ENCODE peak calls at places on chromosome 12, in five cellular contexts. Y, H, K, G and D are unnamed samples.

GRCh38 chr12:24380122-24380521 is 430.7 kb upstream of the SOX5 start:
- DNase-seq in Y (no peak), H (peak; percentile 74), K (no peak), G (no peak), D (no peak)

GRCh38 chr12:118404876-118405521 is 28.6 kb downstream of the SUDS3 start:
- DNase-seq in Y (peak; percentile 52), H (peak; percentile 71), K (no peak), G (peak; percentile 64), D (peak; percentile 10)

GRCh38 chr12:116161588-116161987 is 115.9 kb downstream of the MED13L start:
- DNase-seq in Y (no peak), H (peak; percentile 82), K (no peak), G (no peak), D (no peak)

GRCh38 chr12:45648070-45648469 is 81.4 kb upstream of the ARID2 start:
- DNase-seq in Y (no peak), H (no peak), K (no peak), G (no peak), D (no peak)

GRCh38 chr12:131105736-131106356 is 152.1 kb downstream of the ADGRD1 start:
- DNase-seq in Y (peak; percentile 73), H (no peak), K (no peak), G (no peak), D (no peak)

GRCh38 chr12:43406797-43407196 is 145.2 kb downstream of the ADAMTS20 start:
- DNase-seq in Y (no peak), H (no peak), K (no peak), G (no peak), D (no peak)

GRCh38 chr12:55060470-55060869 is 40.7 kb downstream of the NEUROD4 start:
- DNase-seq in Y (peak; percentile 51), H (no peak), K (no peak), G (no peak), D (no peak)

GRCh38 chr12:44876554-44877275 is 600 bp upstream of the NELL2 start:
- DNase-seq in Y (peak; percentile 54), H (peak; percentile 14), K (peak; percentile 12), G (peak; percentile 38), D (peak; percentile 18)

GRCh38 chr12:56645201-56645716 is 525 bp downstream of the ATP5F1B start:
- DNase-seq in Y (peak; percentile 12), H (peak; percentile 26), K (no peak), G (peak; percentile 5), D (no peak)

GRCh38 chr12:68113644-68114043 is 45.9 kb downstream of the IFNG start:
- DNase-seq in Y (peak; percentile 64), H (no peak), K (no peak), G (no peak), D (peak; percentile 15)

GRCh38 chr12:12985817-12986408 is 14.2 kb downstream of the HEBP1 start:
- DNase-seq in Y (peak; percentile 13), H (peak; percentile 23), K (no peak), G (peak; percentile 20), D (no peak)